ENCODE peak calls at places on chromosomes 6 and 20, in four cellular contexts. C, K, M and W are unnamed samples.

GRCh38 chr6:154510144-154510905 is at the start of gene CNKSR3:
- DNase-seq in K (peak; percentile 84), M (peak; percentile 77), C (peak; percentile 83), W (peak; percentile 90)

GRCh38 chr6:170072246-170072645 is 218.6 kb downstream of the DLL1 start:
- DNase-seq in K (no peak), C (no peak), M (no peak), W (no peak)

GRCh38 chr20:24682496-24683090 is 213.2 kb downstream of the SYNDIG1 start:
- DNase-seq in K (no peak), C (no peak), M (peak; percentile 6), W (peak; percentile 29)

GRCh38 chr6:45420083-45420908 is 42.6 kb upstream of the SUPT3H start:
- DNase-seq in M (no peak), C (no peak), K (peak; percentile 13), W (no peak)

GRCh38 chr6:37242429-37243052 is 15.0 kb upstream of the TBC1D22B start:
- DNase-seq in M (no peak), C (no peak), K (no peak), W (peak; percentile 85)

GRCh38 chr20:25867776-25868649 is 171.4 kb upstream of the ZNF337 start:
- DNase-seq in K (peak; percentile 83), M (peak; percentile 91), C (peak; percentile 91), W (peak; percentile 75)

GRCh38 chr6:169654590-169655391 is 47.0 kb downstream of the WDR27 start:
- DNase-seq in M (peak; percentile 70), C (peak; percentile 87), K (peak; percentile 66), W (no peak)

GRCh38 chr6:133291671-133292070 is 50.5 kb downstream of the EYA4 start:
- DNase-seq in K (no peak), C (no peak), M (no peak), W (no peak)

GRCh38 chr20:58140787-58141396 is 87.6 kb downstream of the ANKRD60 start:
- DNase-seq in C (no peak), M (no peak), K (no peak), W (peak; percentile 52)

GRCh38 chr20:37531856-37532255 is 4.2 kb upstream of the BLCAP start:
- DNase-seq in C (no peak), K (no peak), M (no peak), W (peak; percentile 64)

GRCh38 chr6:41560440-41561192 is 14.4 kb downstream of the FOXP4 start:
- DNase-seq in M (no peak), C (peak; percentile 81), K (peak; percentile 73), W (no peak)

GRCh38 chr6:160041608-160042007 is 72.7 kb downstream of the IGF2R start:
- DNase-seq in C (peak; percentile 80), M (no peak), K (peak; percentile 53), W (no peak)

GRCh38 chr6:94254689-94255088 is 835.3 kb upstream of the EPHA7 start:
- DNase-seq in C (no peak), M (no peak), K (no peak), W (no peak)

GRCh38 chr20:60653111-60653845 is 598.8 kb upstream of the CDH4 start:
- DNase-seq in M (no peak), C (no peak), K (no peak), W (no peak)

GRCh38 chr6:163706688-163707087 is 292.2 kb downstream of the QKI start:
- DNase-seq in K (no peak), M (no peak), C (peak; percentile 80), W (no peak)

GRCh38 chr20:64038579-64039292 is 2.8 kb downstream of the C20orf204 start:
- DNase-seq in C (peak; percentile 85), M (peak; percentile 66), K (peak; percentile 74), W (no peak)

GRCh38 chr6:166112580-166112979 is 55.1 kb downstream of the TBXT start:
- DNase-seq in C (no peak), K (no peak), M (no peak), W (no peak)

GRCh38 chr6:20467437-20467836 is 65.8 kb downstream of the E2F3 start:
- DNase-seq in K (no peak), M (no peak), C (no peak), W (no peak)

GRCh38 chr6:137847748-137848147 is 19.3 kb upstream of the TNFAIP3 start:
- DNase-seq in C (no peak), K (no peak), M (no peak), W (no peak)

GRCh38 chr20:37240337-37241055 is 21.1 kb downstream of the GHRH start:
- DNase-seq in K (no peak), C (no peak), M (no peak), W (peak; percentile 55)

GRCh38 chr6:137323860-137324259 is 104.7 kb upstream of the IFNGR1 start:
- DNase-seq in K (no peak), M (no peak), C (no peak), W (no peak)

DNA sequence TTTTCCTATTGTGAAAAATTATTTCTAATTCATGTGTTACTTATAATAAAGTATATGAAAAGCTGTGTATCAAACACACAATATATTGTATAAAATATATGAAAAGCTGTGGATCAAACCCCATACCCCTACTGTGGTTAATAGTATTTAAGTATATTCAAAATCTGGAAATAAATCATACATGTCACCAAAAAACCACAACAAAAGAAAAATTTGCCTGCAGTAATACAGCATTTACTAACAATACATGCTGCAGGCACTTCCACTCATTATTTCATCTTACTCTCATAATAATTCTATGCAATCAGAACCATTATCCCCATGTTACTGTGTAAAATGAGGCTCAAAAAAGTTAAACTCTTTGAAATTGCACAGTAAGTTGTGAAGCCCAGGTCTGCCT is 61.9 kb downstream of the FAM217A start:
- DNase-seq in M (no peak), K (no peak), C (no peak), W (no peak)
- H3K4me3 ChIP-seq in M (peak overlapping the region; percentile 73), K (peak overlapping the region; percentile 80), C (peak overlapping the region; percentile 68), W (peak overlapping the region; percentile 62)

GRCh38 chr6:2376429-2377355 is 131.3 kb upstream of the GMDS start:
- DNase-seq in M (no peak), C (no peak), K (no peak), W (no peak)
- H3K27ac ChIP-seq in M (no peak overlapping the region), C (no peak overlapping the region), K (no peak overlapping the region), W (no peak overlapping the region)

GRCh38 chr6:6696867-6697531 is 108.5 kb downstream of the LY86 start:
- DNase-seq in C (peak; percentile 69), M (peak; percentile 62), K (peak; percentile 61), W (no peak)
- TF ChIP-seq CTCF in C (peak; percentile 51), M (peak; percentile 51), K (peak; percentile 75), W (peak; percentile 72)

DNA sequence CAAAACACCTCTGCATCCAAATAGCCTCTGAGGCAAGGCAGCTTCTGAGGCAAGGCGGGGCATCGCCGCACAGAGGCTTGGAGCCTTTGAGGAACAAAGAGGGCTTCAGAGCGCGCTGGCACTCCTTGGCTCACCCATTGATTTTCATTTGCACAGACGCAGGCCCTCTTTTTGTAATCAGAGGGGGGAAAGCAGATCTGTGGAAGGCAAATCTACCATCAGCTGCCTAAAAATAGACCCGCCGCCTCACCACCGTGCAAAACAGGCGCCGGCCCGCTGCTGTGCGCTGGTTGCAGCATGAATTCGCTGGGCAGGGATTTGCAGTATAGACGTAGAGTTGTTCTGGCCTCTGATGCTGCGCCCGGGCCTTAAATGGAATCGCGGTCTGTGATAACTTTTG is 69.9 kb upstream of the STMND1 start:
- DNase-seq in C (no peak), K (no peak), M (peak; percentile 70), W (no peak)
- H3K4me3 ChIP-seq in C (no peak overlapping the region), K (no peak overlapping the region), M (peak overlapping the region; percentile 49), W (no peak overlapping the region)

GRCh38 chr20:53749499-53749898 is 155.9 kb upstream of the ZNF217 start:
- DNase-seq in K (no peak), C (no peak), M (no peak), W (no peak)
- H3K27ac ChIP-seq in K (no peak overlapping the region), C (no peak overlapping the region), M (no peak overlapping the region), W (peak overlapping the region; percentile 40)

GRCh38 chr6:116280161-116280959 is 630 bp upstream of the TSPYL1 start:
- DNase-seq in K (no peak), C (no peak), M (no peak), W (no peak)
- TF ChIP-seq CTCF in K (no peak), C (no peak), M (no peak), W (no peak)

GRCh38 chr6:46923476-46923875 is 1.7 kb upstream of the ADGRF5 start:
- DNase-seq in K (no peak), M (no peak), C (no peak), W (no peak)

GRCh38 chr6:46925563-46926253 is 4.0 kb upstream of the ADGRF5 start:
- DNase-seq in K (no peak), C (no peak), M (no peak), W (peak; percentile 75)

GRCh38 chr6:46918830-46919229 is 2.9 kb downstream of the ADGRF5 start:
- DNase-seq in C (no peak), K (no peak), M (no peak), W (no peak)

GRCh38 chr6:46921059-46921458 is 679 bp downstream of the ADGRF5 start:
- DNase-seq in K (no peak), C (no peak), M (no peak), W (no peak)

DNA sequence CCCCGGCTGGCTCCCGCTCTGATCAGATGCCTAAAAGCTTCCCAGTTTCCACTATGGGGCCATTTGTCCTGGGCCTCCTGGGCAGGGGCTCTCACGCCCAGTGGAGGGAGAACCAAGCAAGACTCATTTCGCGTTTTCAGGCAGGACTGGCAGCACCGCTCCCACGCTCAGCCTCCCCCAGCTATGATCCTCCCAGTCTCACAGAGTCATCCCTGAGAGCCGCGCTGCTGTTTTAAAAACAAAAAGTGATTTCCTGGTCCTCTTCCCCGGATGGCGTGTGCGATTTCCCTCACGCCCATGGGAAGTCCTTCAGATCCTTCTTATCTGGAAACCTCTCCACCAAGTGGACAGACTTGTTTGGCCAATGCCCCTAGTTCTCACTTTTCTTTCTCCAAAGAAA is at the start of gene ADGRF5:
- DNase-seq in M (peak; percentile 42), C (no peak), K (peak; percentile 32), W (no peak)
- H3K4me3 ChIP-seq in M (peak within 1 kb of the TSS; percentile 31), C (peak within 1 kb of the TSS; percentile 58), K (peak within 1 kb of the TSS; percentile 61), W (no peak within 1 kb of the TSS)

DNA sequence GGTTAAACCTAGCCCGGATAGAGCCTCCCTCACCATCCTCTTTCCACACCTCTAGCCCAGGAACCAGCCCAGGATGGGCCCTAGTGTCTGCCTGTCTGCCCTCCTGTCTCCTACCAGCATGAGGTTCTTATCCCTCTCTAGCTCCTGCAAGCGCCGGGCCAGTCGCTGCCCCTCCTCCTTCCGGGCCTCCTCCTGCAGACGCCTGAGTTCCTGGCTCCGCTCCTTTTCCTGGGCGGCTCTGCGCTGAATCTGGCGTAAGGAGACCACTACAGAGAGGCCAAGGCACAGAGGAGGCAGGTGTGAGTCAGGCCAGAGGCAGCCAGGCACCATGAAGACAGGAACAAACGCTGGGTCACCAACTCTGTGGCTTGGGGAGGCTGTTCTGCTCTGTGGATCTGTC is 4.3 kb upstream of the PSORS1C2 start:
- DNase-seq in M (no peak), C (peak; percentile 87), K (peak; percentile 75), W (no peak)
- H3K27ac ChIP-seq in M (no peak overlapping the region), C (no peak overlapping the region), K (peak overlapping the region; percentile 85), W (peak overlapping the region; percentile 2)

DNA sequence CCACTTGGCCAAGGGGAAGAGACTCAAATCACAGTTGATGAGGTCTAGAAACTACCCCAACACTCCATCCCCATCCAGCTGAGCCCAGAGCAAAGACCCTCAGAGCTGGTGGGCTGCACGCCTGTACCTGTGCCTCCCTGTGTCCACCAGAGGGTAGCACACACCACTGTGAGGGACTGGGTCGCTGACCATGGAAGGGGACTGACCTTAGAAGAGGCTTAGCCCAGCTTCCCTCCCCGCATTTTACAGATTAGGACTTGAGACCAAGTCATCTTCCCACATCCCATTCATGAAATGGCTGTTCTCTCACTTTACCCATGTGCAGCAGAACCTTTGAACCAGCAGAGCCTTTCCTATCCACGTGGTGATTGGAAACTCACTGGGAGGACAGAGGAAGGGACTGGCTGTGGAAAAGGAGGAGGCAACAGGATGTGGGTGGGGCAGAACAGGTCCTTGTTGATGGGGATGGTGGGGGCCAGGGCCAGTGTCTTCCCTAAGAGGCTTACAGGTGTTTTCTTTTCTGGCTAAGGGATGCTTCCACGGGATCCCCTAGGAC is 44.3 kb downstream of the CPXM1 start:
- DNase-seq in M (no peak), K (no peak), C (no peak), W (no peak)
- TF ChIP-seq CTCF in M (no peak), K (peak; percentile 59), C (peak; percentile 34), W (peak; percentile 69)